ENCODE peak calls at places on chromosomes 3 and 15, in ten cellular contexts. One of them, this sample, is unnamed.

GRCh38 chr3:193852901-193853300 is 259.9 kb downstream of the OPA1 start:
- DNase-seq in sciatic nerve: no peak
- DNase-seq in upper lobe of right lung: no peak
- DNase-seq in erythroblast: no peak
- DNase-seq in activated CD4-positive, alpha-beta T cell treated with anti-CD3 and anti-CD28 coated beads, Interleukin-2, amount 50 U/mL, for 4 hours: no peak
- DNase-seq in iris pigment epithelial cell: no peak
- DNase-seq in neural progenitor cell: no peak
- DNase-seq in A172: peak
- DNase-seq in HEK293T: no peak
- DNase-seq in AG10803: peak
- DNase-seq in this sample: no peak

GRCh38 chr15:79007066-79007465 is 62.2 kb upstream of the CTSH start:
- DNase-seq in erythroblast: peak
- DNase-seq in A172: peak
- DNase-seq in HEK293T: peak
- DNase-seq in neural progenitor cell: peak
- DNase-seq in sciatic nerve: no peak
- DNase-seq in AG10803: peak
- DNase-seq in iris pigment epithelial cell: peak
- DNase-seq in activated CD4-positive, alpha-beta T cell treated with anti-CD3 and anti-CD28 coated beads, Interleukin-2, amount 50 U/mL, for 4 hours: no peak
- DNase-seq in upper lobe of right lung: no peak
- DNase-seq in this sample: no peak

GRCh38 chr3:184015381-184016019 is 2.2 kb downstream of the ABCC5 start:
- DNase-seq in AG10803: no peak
- DNase-seq in sciatic nerve: no peak
- DNase-seq in A172: no peak
- DNase-seq in activated CD4-positive, alpha-beta T cell treated with anti-CD3 and anti-CD28 coated beads, Interleukin-2, amount 50 U/mL, for 4 hours: no peak
- DNase-seq in erythroblast: peak
- DNase-seq in HEK293T: peak
- DNase-seq in iris pigment epithelial cell: no peak
- DNase-seq in neural progenitor cell: no peak
- DNase-seq in upper lobe of right lung: no peak
- DNase-seq in this sample: no peak

GRCh38 chr3:46360904-46361303 is 7.0 kb downstream of the CCR2 start:
- DNase-seq in AG10803: no peak
- DNase-seq in HEK293T: no peak
- DNase-seq in sciatic nerve: no peak
- DNase-seq in upper lobe of right lung: no peak
- DNase-seq in activated CD4-positive, alpha-beta T cell treated with anti-CD3 and anti-CD28 coated beads, Interleukin-2, amount 50 U/mL, for 4 hours: no peak
- DNase-seq in neural progenitor cell: no peak
- DNase-seq in iris pigment epithelial cell: no peak
- DNase-seq in A172: no peak
- DNase-seq in erythroblast: no peak
- DNase-seq in this sample: no peak

GRCh38 chr3:171950373-171950772 is 89.0 kb upstream of the FNDC3B start:
- DNase-seq in neural progenitor cell: peak
- DNase-seq in upper lobe of right lung: no peak
- DNase-seq in HEK293T: peak
- DNase-seq in iris pigment epithelial cell: peak
- DNase-seq in erythroblast: no peak
- DNase-seq in activated CD4-positive, alpha-beta T cell treated with anti-CD3 and anti-CD28 coated beads, Interleukin-2, amount 50 U/mL, for 4 hours: no peak
- DNase-seq in sciatic nerve: no peak
- DNase-seq in AG10803: peak
- DNase-seq in A172: peak
- DNase-seq in this sample: no peak

GRCh38 chr3:150756491-150757059 is 6.4 kb downstream of the SIAH2 start:
- DNase-seq in upper lobe of right lung: no peak
- DNase-seq in iris pigment epithelial cell: no peak
- DNase-seq in AG10803: no peak
- DNase-seq in HEK293T: no peak
- DNase-seq in erythroblast: no peak
- DNase-seq in A172: no peak
- DNase-seq in sciatic nerve: no peak
- DNase-seq in activated CD4-positive, alpha-beta T cell treated with anti-CD3 and anti-CD28 coated beads, Interleukin-2, amount 50 U/mL, for 4 hours: no peak
- DNase-seq in neural progenitor cell: no peak
- DNase-seq in this sample: no peak

GRCh38 chr3:134312873-134313838 is 61.1 kb downstream of the AMOTL2 start:
- DNase-seq in neural progenitor cell: peak
- DNase-seq in sciatic nerve: peak
- DNase-seq in HEK293T: no peak
- DNase-seq in A172: peak
- DNase-seq in erythroblast: peak
- DNase-seq in iris pigment epithelial cell: peak
- DNase-seq in activated CD4-positive, alpha-beta T cell treated with anti-CD3 and anti-CD28 coated beads, Interleukin-2, amount 50 U/mL, for 4 hours: no peak
- DNase-seq in AG10803: peak
- DNase-seq in upper lobe of right lung: peak
- DNase-seq in this sample: no peak

GRCh38 chr3:113287111-113287817 is 75.9 kb downstream of the BOC start:
- DNase-seq in HEK293T: no peak
- DNase-seq in A172: peak
- DNase-seq in sciatic nerve: no peak
- DNase-seq in activated CD4-positive, alpha-beta T cell treated with anti-CD3 and anti-CD28 coated beads, Interleukin-2, amount 50 U/mL, for 4 hours: no peak
- DNase-seq in AG10803: peak
- DNase-seq in upper lobe of right lung: no peak
- DNase-seq in neural progenitor cell: no peak
- DNase-seq in erythroblast: peak
- DNase-seq in iris pigment epithelial cell: peak
- DNase-seq in this sample: no peak

GRCh38 chr3:154684021-154684420 is 254.0 kb upstream of the GPR149 start:
- DNase-seq in sciatic nerve: no peak
- DNase-seq in upper lobe of right lung: peak
- DNase-seq in AG10803: no peak
- DNase-seq in activated CD4-positive, alpha-beta T cell treated with anti-CD3 and anti-CD28 coated beads, Interleukin-2, amount 50 U/mL, for 4 hours: no peak
- DNase-seq in A172: no peak
- DNase-seq in HEK293T: peak
- DNase-seq in erythroblast: no peak
- DNase-seq in neural progenitor cell: peak
- DNase-seq in iris pigment epithelial cell: no peak
- DNase-seq in this sample: no peak

This sample was measured in NCI-H1048.